ENCODE peak calls at places on chromosomes 1 and 21, in eight cellular contexts. One of them, this sample, is unnamed.

GRCh38 chr1:94296018-94296417 is 58.6 kb upstream of the ARHGAP29 start:
- DNase-seq in HepG2: no peak
- DNase-seq in K562: no peak
- DNase-seq in GM12878: no peak
- DNase-seq in SK-N-SH: no peak
- DNase-seq in H1: no peak
- DNase-seq in HCT116: no peak
- DNase-seq in endothelial cell of umbilical vein: peak; percentile 93
- DNase-seq in this sample: no peak

GRCh38 chr1:107599220-107599619 is 365.8 kb downstream of the VAV3 start:
- DNase-seq in HepG2: peak; percentile 18
- DNase-seq in K562: no peak
- DNase-seq in HCT116: no peak
- DNase-seq in endothelial cell of umbilical vein: no peak
- DNase-seq in SK-N-SH: no peak
- DNase-seq in H1: no peak
- DNase-seq in GM12878: no peak
- DNase-seq in this sample: no peak

GRCh38 chr1:84433253-84434080 is 35.2 kb downstream of the DNASE2B start:
- DNase-seq in endothelial cell of umbilical vein: peak; percentile 81
- DNase-seq in SK-N-SH: peak; percentile 59
- DNase-seq in K562: peak; percentile 72
- DNase-seq in GM12878: peak; percentile 21
- DNase-seq in HepG2: peak; percentile 30
- DNase-seq in H1: no peak
- DNase-seq in HCT116: peak; percentile 87
- DNase-seq in this sample: peak; percentile 50

GRCh38 chr1:15848143-15848928 is 829 bp downstream of the SPEN start:
- DNase-seq in endothelial cell of umbilical vein: peak; percentile 52
- DNase-seq in K562: peak; percentile 58
- DNase-seq in HepG2: no peak
- DNase-seq in SK-N-SH: peak; percentile 42
- DNase-seq in HCT116: no peak
- DNase-seq in H1: peak; percentile 67
- DNase-seq in GM12878: no peak
- DNase-seq in this sample: no peak

GRCh38 chr1:244460195-244460594 is 878 bp upstream of the CATSPERE start:
- DNase-seq in K562: peak; percentile 34
- DNase-seq in H1: no peak
- DNase-seq in HepG2: no peak
- DNase-seq in HCT116: no peak
- DNase-seq in GM12878: no peak
- DNase-seq in endothelial cell of umbilical vein: no peak
- DNase-seq in SK-N-SH: no peak
- DNase-seq in this sample: no peak

GRCh38 chr21:25790122-25790951 is 55.6 kb downstream of the GABPA start:
- DNase-seq in H1: no peak
- DNase-seq in HepG2: peak; percentile 19
- DNase-seq in endothelial cell of umbilical vein: peak; percentile 63
- DNase-seq in GM12878: no peak
- DNase-seq in K562: peak; percentile 41
- DNase-seq in HCT116: peak; percentile 34
- DNase-seq in SK-N-SH: peak; percentile 52
- DNase-seq in this sample: no peak

GRCh38 chr1:9610548-9610947 is 21.8 kb downstream of the TMEM201 start:
- DNase-seq in GM12878: no peak
- DNase-seq in SK-N-SH: no peak
- DNase-seq in HepG2: no peak
- DNase-seq in H1: peak; percentile 39
- DNase-seq in endothelial cell of umbilical vein: no peak
- DNase-seq in HCT116: no peak
- DNase-seq in K562: no peak
- DNase-seq in this sample: no peak

GRCh38 chr21:34952701-34953100 is 96.4 kb downstream of the RUNX1 start:
- DNase-seq in GM12878: no peak
- DNase-seq in SK-N-SH: no peak
- DNase-seq in K562: no peak
- DNase-seq in endothelial cell of umbilical vein: no peak
- DNase-seq in H1: no peak
- DNase-seq in HCT116: no peak
- DNase-seq in HepG2: no peak
- DNase-seq in this sample: no peak

GRCh38 chr1:110288111-110288510 is 51.1 kb upstream of the RBM15 start:
- DNase-seq in HCT116: no peak
- DNase-seq in SK-N-SH: no peak
- DNase-seq in HepG2: no peak
- DNase-seq in GM12878: no peak
- DNase-seq in K562: no peak
- DNase-seq in endothelial cell of umbilical vein: no peak
- DNase-seq in H1: no peak
- DNase-seq in this sample: no peak

GRCh38 chr1:210024996-210025395 is 87.0 kb downstream of the SYT14 start:
- DNase-seq in HCT116: no peak
- DNase-seq in SK-N-SH: no peak
- DNase-seq in HepG2: no peak
- DNase-seq in GM12878: no peak
- DNase-seq in H1: peak; percentile 54
- DNase-seq in endothelial cell of umbilical vein: no peak
- DNase-seq in K562: no peak
- DNase-seq in this sample: no peak

GRCh38 chr1:31439276-31439675 is 26.3 kb downstream of the SERINC2 start:
- DNase-seq in K562: no peak
- DNase-seq in GM12878: no peak
- DNase-seq in HCT116: no peak
- DNase-seq in SK-N-SH: no peak
- DNase-seq in H1: no peak
- DNase-seq in HepG2: no peak
- DNase-seq in endothelial cell of umbilical vein: no peak
- DNase-seq in this sample: no peak

GRCh38 chr1:101128211-101128727 is 102.7 kb upstream of the DPH5 start:
- DNase-seq in SK-N-SH: no peak
- DNase-seq in GM12878: peak; percentile 72
- DNase-seq in HepG2: peak; percentile 20
- DNase-seq in H1: no peak
- DNase-seq in HCT116: no peak
- DNase-seq in K562: peak; percentile 88
- DNase-seq in endothelial cell of umbilical vein: peak; percentile 67
- DNase-seq in this sample: no peak

GRCh38 chr1:176206006-176206960 is 803 bp downstream of the COP1 start:
- DNase-seq in SK-N-SH: peak; percentile 63
- DNase-seq in HCT116: no peak
- DNase-seq in endothelial cell of umbilical vein: peak; percentile 55
- DNase-seq in K562: peak; percentile 61
- DNase-seq in H1: no peak
- DNase-seq in GM12878: no peak
- DNase-seq in HepG2: peak; percentile 38
- DNase-seq in this sample: no peak

GRCh38 chr21:35399002-35399401 is 349.9 kb upstream of the RUNX1 start:
- DNase-seq in endothelial cell of umbilical vein: no peak
- DNase-seq in GM12878: no peak
- DNase-seq in HCT116: no peak
- DNase-seq in HepG2: no peak
- DNase-seq in SK-N-SH: no peak
- DNase-seq in H1: no peak
- DNase-seq in K562: peak; percentile 17
- DNase-seq in this sample: no peak

GRCh38 chr1:40834968-40835545 is 27.1 kb downstream of the CITED4 start:
- DNase-seq in K562: no peak
- DNase-seq in HepG2: no peak
- DNase-seq in H1: no peak
- DNase-seq in HCT116: no peak
- DNase-seq in GM12878: no peak
- DNase-seq in endothelial cell of umbilical vein: no peak
- DNase-seq in SK-N-SH: no peak
- DNase-seq in this sample: no peak

GRCh38 chr1:8939362-8939995 is 6.2 kb upstream of the CA6 start:
- DNase-seq in HepG2: no peak
- DNase-seq in SK-N-SH: no peak
- DNase-seq in GM12878: no peak
- DNase-seq in HCT116: no peak
- DNase-seq in endothelial cell of umbilical vein: no peak
- DNase-seq in K562: no peak
- DNase-seq in H1: no peak
- DNase-seq in this sample: no peak

GRCh38 chr1:109885589-109885988 is 25.1 kb upstream of the CSF1 start:
- DNase-seq in endothelial cell of umbilical vein: no peak
- DNase-seq in GM12878: no peak
- DNase-seq in HepG2: no peak
- DNase-seq in H1: no peak
- DNase-seq in SK-N-SH: no peak
- DNase-seq in K562: peak; percentile 46
- DNase-seq in HCT116: no peak
- DNase-seq in this sample: no peak

GRCh38 chr1:111733183-111733995 is 5.8 kb downstream of the INKA2 start:
- DNase-seq in HCT116: no peak
- DNase-seq in GM12878: no peak
- DNase-seq in endothelial cell of umbilical vein: peak; percentile 78
- DNase-seq in K562: peak; percentile 62
- DNase-seq in SK-N-SH: no peak
- DNase-seq in H1: peak; percentile 29
- DNase-seq in HepG2: peak; percentile 92
- DNase-seq in this sample: no peak

GRCh38 chr1:37845781-37846180 is 13.6 kb downstream of the MTF1 start:
- DNase-seq in HCT116: no peak
- DNase-seq in HepG2: no peak
- DNase-seq in SK-N-SH: no peak
- DNase-seq in GM12878: no peak
- DNase-seq in endothelial cell of umbilical vein: no peak
- DNase-seq in H1: no peak
- DNase-seq in K562: no peak
- DNase-seq in this sample: no peak

GRCh38 chr21:38985423-38986378 is 180.0 kb downstream of the ETS2 start:
- DNase-seq in HepG2: no peak
- DNase-seq in GM12878: peak; percentile 12
- DNase-seq in SK-N-SH: peak; percentile 84
- DNase-seq in K562: peak; percentile 88
- DNase-seq in endothelial cell of umbilical vein: no peak
- DNase-seq in H1: no peak
- DNase-seq in HCT116: no peak
- DNase-seq in this sample: no peak
- TF ChIP-seq POLR2AphosphoS5 in HepG2: no peak
- TF ChIP-seq POLR2AphosphoS5 in GM12878: no peak
- TF ChIP-seq POLR2AphosphoS5 in SK-N-SH: peak; percentile 24
- TF ChIP-seq POLR2AphosphoS5 in K562: peak; percentile 97
- TF ChIP-seq POLR2AphosphoS5 in endothelial cell of umbilical vein: no peak
- TF ChIP-seq POLR2AphosphoS5 in H1: no peak
- TF ChIP-seq POLR2AphosphoS5 in HCT116: no peak
- TF ChIP-seq POLR2AphosphoS5 in this sample: no peak

GRCh38 chr1:27296773-27297214 is 25.2 kb upstream of the TMEM222 start:
- DNase-seq in GM12878: no peak
- DNase-seq in endothelial cell of umbilical vein: peak; percentile 32
- DNase-seq in H1: peak; percentile 94
- DNase-seq in HepG2: peak; percentile 31
- DNase-seq in K562: peak; percentile 81
- DNase-seq in HCT116: peak; percentile 22
- DNase-seq in SK-N-SH: peak; percentile 75
- DNase-seq in this sample: peak; percentile 5
- H3K27ac ChIP-seq in GM12878: no peak overlapping the region
- H3K27ac ChIP-seq in endothelial cell of umbilical vein: no peak overlapping the region
- H3K27ac ChIP-seq in H1: no peak overlapping the region
- H3K27ac ChIP-seq in HepG2: no peak overlapping the region
- H3K27ac ChIP-seq in K562: no peak overlapping the region
- H3K27ac ChIP-seq in HCT116: no peak overlapping the region
- H3K27ac ChIP-seq in SK-N-SH: no peak overlapping the region
- H3K27ac ChIP-seq in this sample: no peak overlapping the region

DNA sequence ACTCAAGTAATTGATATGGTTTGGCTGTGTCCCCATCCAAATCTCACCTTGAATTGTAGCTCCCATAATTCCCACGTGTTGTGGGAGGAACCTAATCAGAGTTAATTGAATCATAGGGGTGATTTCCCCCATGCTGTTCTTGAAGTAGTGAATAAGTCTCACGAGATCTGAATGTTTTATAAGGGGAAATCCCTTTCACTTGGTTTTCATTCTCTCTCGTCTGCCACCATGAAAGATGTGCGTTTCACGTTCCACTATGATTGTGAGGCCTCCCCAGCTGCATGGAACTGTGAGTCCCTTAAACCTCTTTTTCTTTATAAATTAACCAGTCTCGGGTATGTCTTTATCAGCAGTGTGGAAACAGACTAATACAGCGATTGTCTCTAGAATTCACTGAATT is 135.4 kb downstream of the BACH1 start:
- DNase-seq in H1: no peak
- DNase-seq in GM12878: peak; percentile 1
- DNase-seq in HCT116: no peak
- DNase-seq in SK-N-SH: no peak
- DNase-seq in K562: no peak
- DNase-seq in endothelial cell of umbilical vein: no peak
- DNase-seq in HepG2: no peak
- DNase-seq in this sample: no peak
- H3K9ac ChIP-seq in H1: no peak overlapping the region
- H3K9ac ChIP-seq in GM12878: no peak overlapping the region
- H3K9ac ChIP-seq in HCT116: no peak overlapping the region
- H3K9ac ChIP-seq in SK-N-SH: no peak overlapping the region
- H3K9ac ChIP-seq in K562: no peak overlapping the region
- H3K9ac ChIP-seq in endothelial cell of umbilical vein: no peak overlapping the region
- H3K9ac ChIP-seq in HepG2: no peak overlapping the region
- H3K9ac ChIP-seq in this sample: no peak overlapping the region

GRCh38 chr1:74506311-74506710 is 6.1 kb downstream of the LRRC53 start:
- DNase-seq in endothelial cell of umbilical vein: no peak
- DNase-seq in HCT116: no peak
- DNase-seq in GM12878: no peak
- DNase-seq in HepG2: no peak
- DNase-seq in H1: no peak
- DNase-seq in SK-N-SH: peak; percentile 10
- DNase-seq in K562: no peak
- DNase-seq in this sample: no peak

GRCh38 chr1:74505889-74506288 is 6.5 kb downstream of the LRRC53 start:
- DNase-seq in HCT116: no peak
- DNase-seq in K562: no peak
- DNase-seq in HepG2: no peak
- DNase-seq in GM12878: no peak
- DNase-seq in endothelial cell of umbilical vein: no peak
- DNase-seq in H1: no peak
- DNase-seq in SK-N-SH: peak; percentile 53
- DNase-seq in this sample: no peak

GRCh38 chr1:74504125-74505065 is 8.0 kb downstream of the LRRC53 start:
- DNase-seq in H1: peak; percentile 80
- DNase-seq in SK-N-SH: peak; percentile 59
- DNase-seq in endothelial cell of umbilical vein: peak; percentile 50
- DNase-seq in GM12878: peak; percentile 33
- DNase-seq in HepG2: peak; percentile 38
- DNase-seq in HCT116: peak; percentile 19
- DNase-seq in K562: peak; percentile 52
- DNase-seq in this sample: peak; percentile 39

GRCh38 chr1:74502858-74503257 is 9.6 kb downstream of the LRRC53 start:
- DNase-seq in endothelial cell of umbilical vein: no peak
- DNase-seq in HCT116: no peak
- DNase-seq in SK-N-SH: no peak
- DNase-seq in H1: no peak
- DNase-seq in GM12878: no peak
- DNase-seq in K562: no peak
- DNase-seq in HepG2: no peak
- DNase-seq in this sample: no peak

DNA sequence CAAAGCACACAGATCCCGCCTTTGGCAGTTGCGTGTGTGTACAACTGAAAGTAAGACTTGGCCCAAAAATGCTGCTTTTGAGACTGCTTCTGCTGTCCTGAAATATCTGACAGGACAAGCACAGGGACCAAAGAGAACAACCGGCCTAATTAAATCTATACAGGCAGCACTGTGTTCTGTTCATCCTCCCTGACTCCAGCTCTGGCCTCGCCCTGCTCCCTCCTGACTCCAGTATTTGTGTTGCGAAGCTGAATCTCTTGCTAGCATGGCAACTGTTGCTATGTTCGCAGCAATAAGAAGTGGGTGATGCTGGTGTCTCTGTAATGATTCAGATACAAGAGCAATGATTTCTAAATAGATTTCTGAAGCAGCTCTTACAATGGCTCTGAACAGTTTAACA is 7.3 kb downstream of the LRRC53 start:
- DNase-seq in HCT116: no peak
- DNase-seq in SK-N-SH: peak; percentile 51
- DNase-seq in H1: no peak
- DNase-seq in HepG2: no peak
- DNase-seq in endothelial cell of umbilical vein: no peak
- DNase-seq in GM12878: no peak
- DNase-seq in K562: no peak
- DNase-seq in this sample: no peak
- TF ChIP-seq POLR2AphosphoS5 in HCT116: no peak
- TF ChIP-seq POLR2AphosphoS5 in SK-N-SH: no peak
- TF ChIP-seq POLR2AphosphoS5 in H1: no peak
- TF ChIP-seq POLR2AphosphoS5 in HepG2: no peak
- TF ChIP-seq POLR2AphosphoS5 in endothelial cell of umbilical vein: no peak
- TF ChIP-seq POLR2AphosphoS5 in GM12878: no peak
- TF ChIP-seq POLR2AphosphoS5 in K562: no peak
- TF ChIP-seq POLR2AphosphoS5 in this sample: no peak